ENCODE peak calls at places on chromosomes 5 and 9, in five cellular contexts. R is pancreas, P is PC-3, T is lung, J is upper lobe of right lung. M is an unnamed sample.

GRCh38 chr9:113178087-113178486 is 27.3 kb downstream of the SLC31A2 start:
- DNase-seq in R (no peak), P (no peak), T (no peak), J (no peak), M (no peak)

GRCh38 chr5:149212203-149212951 is 59.3 kb upstream of the AFAP1L1 start:
- DNase-seq in R (no peak), P (peak; percentile 38), T (no peak), J (no peak), M (no peak)

GRCh38 chr9:137582286-137582860 is 3.6 kb upstream of the DPH7 start:
- DNase-seq in R (no peak), P (no peak), T (no peak), J (no peak), M (peak; percentile 59)

GRCh38 chr5:174549254-174549653 is 175.1 kb upstream of the MSX2 start:
- DNase-seq in R (no peak), P (no peak), T (no peak), J (no peak), M (peak; percentile 33)

GRCh38 chr9:94666364-94667099 is 27.2 kb upstream of the FBP1 start:
- DNase-seq in R (no peak), P (no peak), T (no peak), J (no peak), M (no peak)

GRCh38 chr5:79893485-79893884 is 97.6 kb downstream of the MTX3 start:
- DNase-seq in R (no peak), P (no peak), T (no peak), J (no peak), M (no peak)

GRCh38 chr9:35756743-35757526 is 2.9 kb upstream of the MSMP start:
- DNase-seq in R (peak; percentile 75), P (peak; percentile 61), T (peak; percentile 77), J (peak; percentile 91), M (peak; percentile 76)

GRCh38 chr9:34707130-34707529 is 2.8 kb downstream of the CCL21 start:
- DNase-seq in R (no peak), P (no peak), T (no peak), J (no peak), M (no peak)

GRCh38 chr5:17879276-17879675 is 245.0 kb downstream of the TAF11L14 start:
- DNase-seq in R (no peak), P (peak; percentile 77), T (no peak), J (no peak), M (no peak)

GRCh38 chr9:13587581-13587980 is 308.1 kb upstream of the MPDZ start:
- DNase-seq in R (no peak), P (no peak), T (no peak), J (no peak), M (no peak)

GRCh38 chr9:124854822-124855221 is 1.6 kb downstream of the WDR38 start:
- DNase-seq in R (no peak), P (no peak), T (no peak), J (no peak), M (no peak)

GRCh38 chr5:59843511-59844230 is 49.9 kb downstream of the PDE4D start:
- DNase-seq in R (no peak), P (no peak), T (no peak), J (no peak), M (no peak)

GRCh38 chr9:116278326-116278725 is 124.7 kb downstream of the PAPPA start:
- DNase-seq in R (no peak), P (no peak), T (no peak), J (no peak), M (no peak)

GRCh38 chr9:133331221-133331620 is 4.8 kb downstream of the SURF6 start:
- DNase-seq in R (no peak), P (no peak), T (no peak), J (peak; percentile 58), M (no peak)
- H3K36me3 ChIP-seq in R (peaks cover 33% of the 10 kb centered on the region), P (peaks cover 23% of the 10 kb centered on the region), T (peaks cover 24% of the 10 kb centered on the region), J (peaks cover 47% of the 10 kb centered on the region), M (peaks cover 48% of the 10 kb centered on the region)

DNA sequence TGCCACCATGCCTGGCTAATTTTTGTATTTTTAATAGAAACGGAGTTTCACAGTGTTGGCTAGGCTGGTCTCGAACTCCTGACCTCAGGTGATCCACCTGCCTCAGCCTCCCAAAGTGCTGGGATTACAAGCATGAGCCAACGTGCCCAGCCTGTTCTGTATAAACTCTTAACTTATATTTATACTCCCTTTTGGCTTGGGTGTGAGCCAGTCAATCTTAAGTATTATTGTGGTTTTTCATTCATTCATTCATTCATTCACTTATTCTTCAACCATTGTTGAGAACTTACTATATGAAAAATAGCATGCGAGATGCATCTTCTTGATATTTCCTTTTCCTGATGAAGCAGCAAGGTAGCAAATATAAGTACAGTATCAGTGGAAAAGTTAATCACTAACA is 132.9 kb downstream of the ADGRV1 start:
- DNase-seq in R (no peak), P (no peak), T (no peak), J (no peak), M (no peak)
- H3K4me3 ChIP-seq in R (no peak overlapping the region), P (no peak overlapping the region), T (no peak overlapping the region), J (no peak overlapping the region), M (no peak overlapping the region)

DNA sequence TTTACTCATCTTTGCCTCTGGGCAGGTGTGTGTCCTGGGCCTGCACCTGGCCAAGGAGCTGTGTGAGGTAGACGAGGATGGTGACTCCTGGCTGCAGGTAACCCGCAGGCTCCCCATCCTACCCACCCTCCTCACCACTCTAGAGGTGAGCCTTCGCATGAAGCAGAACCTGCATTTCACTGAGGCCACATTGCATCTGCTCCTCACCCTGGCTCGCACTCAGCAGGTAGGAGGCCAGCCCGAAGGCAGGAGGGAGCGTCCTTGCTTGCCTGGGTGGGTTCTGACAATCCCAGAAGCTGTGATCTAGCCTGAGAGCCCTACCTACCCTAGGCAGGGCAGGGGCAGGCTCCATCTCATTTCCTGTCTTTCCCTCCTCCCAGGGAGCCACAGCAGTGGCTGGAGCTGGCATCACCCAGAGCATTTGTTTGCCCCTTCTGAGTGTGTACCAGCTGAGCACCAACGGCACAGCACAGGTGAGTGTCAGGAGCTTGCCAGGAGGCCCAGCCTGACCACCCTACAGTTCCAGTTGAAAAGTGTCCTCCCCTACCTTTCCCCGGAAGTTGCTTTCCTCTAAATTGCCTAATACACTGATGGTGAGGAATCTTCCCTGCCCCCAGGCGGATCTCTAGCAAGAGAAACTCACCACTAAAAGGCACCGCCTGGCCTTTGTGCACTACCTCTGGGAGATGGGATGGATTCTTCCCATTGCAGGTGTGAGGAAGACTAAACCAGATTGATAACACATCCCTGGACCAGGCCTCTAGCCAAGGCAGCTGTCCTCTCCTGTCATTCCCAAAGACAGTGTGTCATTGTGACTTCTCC is 26.4 kb downstream of the SH3GLB2 start:
- DNase-seq in R (no peak), P (no peak), T (no peak), J (no peak), M (no peak)
- H3K36me3 ChIP-seq in R (peaks cover 17% of the 10 kb centered on the region), P (peaks cover 19% of the 10 kb centered on the region), T (peaks cover 27% of the 10 kb centered on the region), J (peaks cover 88% of the 10 kb centered on the region), M (peaks cover 88% of the 10 kb centered on the region)

GRCh38 chr9:131310833-131311554 is 21.5 kb downstream of the PLPP7 start:
- DNase-seq in R (no peak), P (peak; percentile 1), T (no peak), J (no peak), M (no peak)
- H3K4me3 ChIP-seq in R (no peak overlapping the region), P (peak overlapping the region; percentile 31), T (no peak overlapping the region), J (no peak overlapping the region), M (peak overlapping the region; percentile 49)

GRCh38 chr5:151781201-151781600 is 9.4 kb downstream of the G3BP1 start:
- DNase-seq in R (no peak), P (no peak), T (no peak), J (no peak), M (no peak)
- H3K36me3 ChIP-seq in R (no peaks in the 10 kb centered on the region), P (peaks cover 28% of the 10 kb centered on the region), T (peaks cover 2% of the 10 kb centered on the region), J (peaks cover 15% of the 10 kb centered on the region), M (peaks cover 27% of the 10 kb centered on the region)

DNA sequence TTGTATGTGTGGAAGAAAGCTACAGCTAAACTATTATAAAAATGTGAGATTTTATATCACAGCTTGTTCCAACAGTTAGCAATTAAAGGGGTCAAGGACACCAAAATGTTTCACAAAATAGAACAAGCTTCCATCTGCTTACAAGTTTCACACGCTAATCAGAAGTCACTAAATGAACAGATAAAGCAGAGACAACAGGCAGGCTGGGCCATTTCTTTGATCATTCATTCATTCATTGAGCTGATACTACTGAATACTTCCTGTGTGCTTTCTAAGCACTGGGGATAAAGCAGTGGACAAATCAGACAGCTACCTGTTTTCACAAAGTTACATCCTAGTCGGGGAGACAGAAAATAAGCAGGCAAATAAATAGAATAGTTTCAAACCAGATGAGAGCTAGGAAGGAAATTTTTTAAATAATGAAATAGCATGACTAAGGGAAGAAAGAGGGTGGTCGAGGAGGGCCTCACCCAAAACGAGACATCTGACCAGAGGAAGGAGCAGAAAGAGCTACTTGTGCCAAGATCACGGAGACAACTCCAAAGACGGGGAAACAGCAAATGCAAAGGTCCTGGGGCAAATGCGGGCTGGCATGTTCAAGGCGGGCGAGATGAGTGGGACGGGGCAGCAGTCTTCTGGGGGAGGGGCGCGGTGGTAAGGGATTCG is 1.2 kb downstream of the MAPK9 start:
- DNase-seq in R (no peak), P (no peak), T (no peak), J (no peak), M (no peak)
- H3K4me3 ChIP-seq in R (no peak overlapping the region), P (peak overlapping the region; percentile 87), T (no peak overlapping the region), J (peak overlapping the region; percentile 65), M (peak overlapping the region; percentile 84)

GRCh38 chr5:135386886-135387628 is 12.0 kb downstream of the MACROH2A1 start:
- DNase-seq in R (no peak), P (peak; percentile 87), T (peak; percentile 55), J (no peak), M (no peak)

GRCh38 chr5:135386096-135386495 is 12.9 kb downstream of the MACROH2A1 start:
- DNase-seq in R (no peak), P (peak; percentile 11), T (no peak), J (no peak), M (no peak)

GRCh38 chr5:135384898-135385297 is 14.1 kb downstream of the MACROH2A1 start:
- DNase-seq in R (no peak), P (no peak), T (no peak), J (no peak), M (no peak)

GRCh38 chr5:135383803-135384495 is 15.1 kb downstream of the MACROH2A1 start:
- DNase-seq in R (no peak), P (no peak), T (no peak), J (no peak), M (no peak)

DNA sequence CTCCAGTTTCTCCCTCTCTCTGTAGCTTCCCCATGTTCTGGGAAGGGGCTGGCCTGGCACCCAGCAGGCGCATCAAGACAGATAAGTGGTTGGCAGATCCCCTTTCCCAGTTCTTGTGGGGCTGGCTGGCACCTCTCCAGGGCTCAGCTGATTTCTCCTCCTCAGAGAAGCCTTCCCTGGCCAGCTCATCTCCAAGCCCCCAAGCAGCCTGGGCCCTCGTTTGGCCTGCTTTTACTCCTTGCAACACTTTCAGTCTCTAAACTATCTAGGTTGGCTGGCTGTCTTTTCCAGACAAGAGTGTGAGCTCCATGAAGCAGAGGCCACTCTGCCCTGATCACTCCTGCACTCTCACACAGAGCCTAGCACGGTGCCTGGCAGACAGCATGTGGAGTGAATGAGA is 13.5 kb downstream of the MACROH2A1 start:
- DNase-seq in R (no peak), P (no peak), T (no peak), J (no peak), M (no peak)
- H3K36me3 ChIP-seq in R (peaks cover 22% of the 10 kb centered on the region), P (peaks cover 63% of the 10 kb centered on the region), T (peaks cover 3% of the 10 kb centered on the region), J (peaks cover 77% of the 10 kb centered on the region), M (peaks cover 82% of the 10 kb centered on the region)

GRCh38 chr5:471750-472058 is 28.7 kb downstream of the EXOC3 start:
- DNase-seq in R (no peak), P (no peak), T (no peak), J (no peak), M (no peak)
- H3K4me3 ChIP-seq in R (no peak overlapping the region), P (peak overlapping the region; percentile 92), T (no peak overlapping the region), J (peak overlapping the region; percentile 85), M (peak overlapping the region; percentile 78)